ENCODE peak calls at places on chromosomes 4 and X, in five cellular contexts. E is head of caudate nucleus; A is iPS DF 19.7; F is ELF-1; K is activated CD4-positive, alpha-beta T cell treated with anti-CD3 and anti-CD28 coated beads, Interleukin-2, amount 10 ng/mL, durations not matched to agents 7 days and 5 days. M is an unnamed sample.

GRCh38 chr4:165505991-165506779 is 127.4 kb downstream of the CPE start:
- DNase-seq in E (no peak), A (no peak), F (no peak), K (no peak), M (no peak)

GRCh38 chr4:76874176-76874575 is 23.8 kb downstream of the SOWAHB start:
- DNase-seq in E (no peak), A (no peak), F (no peak), K (no peak), M (no peak)

GRCh38 chrX:69556094-69557011 is 52.2 kb downstream of the NALF2 start:
- DNase-seq in E (no peak), A (peak; percentile 96), F (peak; percentile 97), K (no peak), M (peak; percentile 18)

GRCh38 chr4:173505924-173506779 is 23.9 kb downstream of the HAND2 start:
- DNase-seq in E (peak; percentile 51), A (no peak), F (peak; percentile 73), K (peak; percentile 58), M (peak; percentile 81)

GRCh38 chr4:77773101-77773500 is 46.1 kb downstream of the CNOT6L start:
- DNase-seq in E (no peak), A (no peak), F (no peak), K (no peak), M (no peak)

GRCh38 chrX:134875679-134876078 is 115.1 kb upstream of the SMIM10 start:
- DNase-seq in E (no peak), A (no peak), F (no peak), K (no peak), M (no peak)

GRCh38 chrX:120365320-120365719 is 3.4 kb downstream of the ATP1B4 start:
- DNase-seq in E (peak; percentile 73), A (no peak), F (peak; percentile 64), K (peak; percentile 45), M (peak; percentile 62)

GRCh38 chr4:75985116-75985515 is 5.6 kb downstream of the SDAD1 start:
- DNase-seq in E (no peak), A (no peak), F (no peak), K (no peak), M (no peak)

GRCh38 chr4:80017125-80017854 is 55.7 kb downstream of the ANTXR2 start:
- DNase-seq in E (no peak), A (no peak), F (no peak), K (no peak), M (no peak)

GRCh38 chr4:2860391-2861348 is 17.0 kb downstream of the ADD1 start:
- DNase-seq in E (no peak), A (no peak), F (peak; percentile 67), K (no peak), M (peak; percentile 52)

GRCh38 chr4:26507286-26507685 is 17.0 kb upstream of the CCKAR start:
- DNase-seq in E (no peak), A (no peak), F (no peak), K (no peak), M (no peak)

GRCh38 chr4:5635826-5636196 is 72.5 kb downstream of the EVC2 start:
- DNase-seq in E (no peak), A (no peak), F (no peak), K (no peak), M (no peak)

GRCh38 chrX:136608295-136608933 is 39.5 kb upstream of the CD40LG start:
- DNase-seq in E (peak; percentile 30), A (no peak), F (peak; percentile 34), K (peak; percentile 68), M (peak; percentile 13)

GRCh38 chrX:118226060-118226428 is 109.4 kb upstream of the KLHL13 start:
- DNase-seq in E (no peak), A (no peak), F (no peak), K (no peak), M (no peak)

GRCh38 chrX:84339507-84340364 is 151.7 kb upstream of the RPS6KA6 start:
- DNase-seq in E (peak; percentile 0), A (no peak), F (no peak), K (no peak), M (no peak)

GRCh38 chr4:52714597-52715254 is 36.5 kb downstream of the ERVMER34-1 start:
- DNase-seq in E (no peak), A (no peak), F (no peak), K (no peak), M (no peak)

GRCh38 chr4:155411546-155411945 is 34.8 kb upstream of the MAP9 start:
- DNase-seq in E (no peak), A (no peak), F (no peak), K (no peak), M (no peak)

GRCh38 chr4:15847746-15848145 is 69.6 kb downstream of the CD38 start:
- DNase-seq in E (no peak), A (no peak), F (no peak), K (no peak), M (no peak)

GRCh38 chr4:183326853-183327252 is 4.6 kb upstream of the CLDN24 start:
- DNase-seq in E (no peak), A (no peak), F (no peak), K (no peak), M (no peak)

GRCh38 chrX:35726176-35726575 is 72.0 kb upstream of the MAGEB16 start:
- DNase-seq in E (no peak), A (no peak), F (no peak), K (no peak), M (peak; percentile 14)

GRCh38 chr4:5378002-5378401 is 326.7 kb downstream of the STK32B start:
- DNase-seq in E (no peak), A (no peak), F (no peak), K (no peak), M (no peak)

GRCh38 chr4:151725087-151725486 is 35.7 kb downstream of the GATB start:
- DNase-seq in E (no peak), A (no peak), F (peak; percentile 23), K (no peak), M (no peak)

GRCh38 chrX:34546366-34546765 is 110.7 kb downstream of the TMEM47 start:
- DNase-seq in E (no peak), A (no peak), F (no peak), K (no peak), M (no peak)

GRCh38 chr4:150007512-150007911 is 70.7 kb upstream of the DCLK2 start:
- DNase-seq in E (no peak), A (no peak), F (peak; percentile 22), K (no peak), M (no peak)

GRCh38 chrX:53479295-53479694 is 45.1 kb upstream of the HSD17B10 start:
- DNase-seq in E (no peak), A (peak; percentile 52), F (peak; percentile 50), K (no peak), M (peak; percentile 15)

M was measured in testis.